ENCODE peak calls at places on chromosome 11, in six cellular contexts. S is erythroblast, N is GM18507, H is right cardiac atrium, Q is nephron progenitor cell, T is NCI-H2107. P is an unnamed sample.

GRCh38 chr11:62190011-62190410 is at the start of gene SCGB1D1:
- DNase-seq in S (no peak), H (no peak), Q (no peak), N (no peak), T (no peak), P (no peak)

GRCh38 chr11:118878187-118878586 is 5.5 kb upstream of the CXCR5 start:
- DNase-seq in S (no peak), H (no peak), N (no peak), T (no peak), Q (no peak), P (peak; percentile 71)

GRCh38 chr11:45091563-45092392 is 54.7 kb upstream of the PRDM11 start:
- DNase-seq in Q (no peak), H (peak; percentile 65), T (no peak), N (no peak), S (no peak), P (no peak)

GRCh38 chr11:67120881-67121710 is 2.0 kb downstream of the KDM2A start:
- DNase-seq in H (no peak), N (no peak), S (peak; percentile 56), T (no peak), Q (no peak), P (no peak)

GRCh38 chr11:122267602-122268001 is 151.6 kb upstream of the BLID start:
- DNase-seq in H (no peak), N (no peak), Q (no peak), S (peak; percentile 31), T (no peak), P (no peak)

GRCh38 chr11:114358711-114359110 is 41.6 kb downstream of the C11orf71 start:
- DNase-seq in N (no peak), T (no peak), Q (no peak), H (no peak), S (no peak), P (no peak)

GRCh38 chr11:68950268-68950667 is 30.5 kb downstream of the MRGPRD start:
- DNase-seq in T (no peak), S (peak; percentile 27), H (peak; percentile 11), Q (no peak), N (no peak), P (no peak)

GRCh38 chr11:95299078-95299611 is 68.1 kb upstream of the SESN3 start:
- DNase-seq in T (peak; percentile 14), S (no peak), N (no peak), Q (peak; percentile 10), H (no peak), P (no peak)